ENCODE peak calls at places on chromosome 15, in nine cellular contexts. One of them, this sample, is unnamed.
A peak's percentile ranks its signal among the peaks of the same experiment; 100 is the strongest.

GRCh38 chr15:80752204-80752603 is 27.0 kb upstream of the CEMIP start:
- DNase-seq in breast epithelium: no peak
- DNase-seq in HCT116: no peak
- DNase-seq in H1: no peak
- DNase-seq in upper lobe of left lung: no peak
- DNase-seq in GM23338: no peak
- DNase-seq in sigmoid colon: no peak
- DNase-seq in vagina: no peak
- DNase-seq in K562: no peak
- DNase-seq in this sample: no peak

GRCh38 chr15:70125605-70126004 is 27.9 kb upstream of the TLE3 start:
- DNase-seq in upper lobe of left lung: no peak
- DNase-seq in H1: no peak
- DNase-seq in K562: no peak
- DNase-seq in GM23338: no peak
- DNase-seq in sigmoid colon: no peak
- DNase-seq in vagina: no peak
- DNase-seq in breast epithelium: no peak
- DNase-seq in HCT116: no peak
- DNase-seq in this sample: no peak

GRCh38 chr15:92091155-92091734 is 237.7 kb downstream of the SLCO3A1 start:
- DNase-seq in H1: peak; percentile 94
- DNase-seq in GM23338: peak; percentile 94
- DNase-seq in upper lobe of left lung: peak; percentile 43
- DNase-seq in breast epithelium: no peak
- DNase-seq in HCT116: peak; percentile 15
- DNase-seq in vagina: no peak
- DNase-seq in K562: peak; percentile 60
- DNase-seq in sigmoid colon: no peak
- DNase-seq in this sample: peak; percentile 57

GRCh38 chr15:86316699-86317378 is 237.2 kb downstream of the AGBL1 start:
- DNase-seq in breast epithelium: no peak
- DNase-seq in HCT116: no peak
- DNase-seq in upper lobe of left lung: no peak
- DNase-seq in vagina: no peak
- DNase-seq in K562: no peak
- DNase-seq in H1: no peak
- DNase-seq in sigmoid colon: no peak
- DNase-seq in GM23338: peak; percentile 18
- DNase-seq in this sample: no peak

GRCh38 chr15:40787344-40787841 is 17.6 kb downstream of the C15orf62 start:
- DNase-seq in GM23338: peak; percentile 94
- DNase-seq in breast epithelium: peak; percentile 93
- DNase-seq in upper lobe of left lung: peak; percentile 76
- DNase-seq in H1: no peak
- DNase-seq in sigmoid colon: peak; percentile 61
- DNase-seq in K562: no peak
- DNase-seq in HCT116: peak; percentile 96
- DNase-seq in vagina: no peak
- DNase-seq in this sample: peak; percentile 85

GRCh38 chr15:90557651-90558084 is 27.9 kb downstream of the CRTC3 start:
- DNase-seq in breast epithelium: peak; percentile 51
- DNase-seq in H1: no peak
- DNase-seq in K562: no peak
- DNase-seq in GM23338: no peak
- DNase-seq in vagina: no peak
- DNase-seq in sigmoid colon: peak; percentile 95
- DNase-seq in upper lobe of left lung: peak; percentile 71
- DNase-seq in HCT116: no peak
- DNase-seq in this sample: peak; percentile 49

GRCh38 chr15:94670436-94671034 is 439.2 kb downstream of the MCTP2 start:
- DNase-seq in K562: peak; percentile 43
- DNase-seq in sigmoid colon: no peak
- DNase-seq in HCT116: peak; percentile 15
- DNase-seq in breast epithelium: no peak
- DNase-seq in GM23338: peak; percentile 57
- DNase-seq in vagina: no peak
- DNase-seq in H1: no peak
- DNase-seq in upper lobe of left lung: no peak
- DNase-seq in this sample: no peak

GRCh38 chr15:31037731-31038477 is 46.5 kb upstream of the MTMR10 start:
- DNase-seq in H1: no peak
- DNase-seq in breast epithelium: no peak
- DNase-seq in sigmoid colon: no peak
- DNase-seq in GM23338: no peak
- DNase-seq in vagina: no peak
- DNase-seq in HCT116: no peak
- DNase-seq in K562: no peak
- DNase-seq in upper lobe of left lung: no peak
- DNase-seq in this sample: no peak

DNA sequence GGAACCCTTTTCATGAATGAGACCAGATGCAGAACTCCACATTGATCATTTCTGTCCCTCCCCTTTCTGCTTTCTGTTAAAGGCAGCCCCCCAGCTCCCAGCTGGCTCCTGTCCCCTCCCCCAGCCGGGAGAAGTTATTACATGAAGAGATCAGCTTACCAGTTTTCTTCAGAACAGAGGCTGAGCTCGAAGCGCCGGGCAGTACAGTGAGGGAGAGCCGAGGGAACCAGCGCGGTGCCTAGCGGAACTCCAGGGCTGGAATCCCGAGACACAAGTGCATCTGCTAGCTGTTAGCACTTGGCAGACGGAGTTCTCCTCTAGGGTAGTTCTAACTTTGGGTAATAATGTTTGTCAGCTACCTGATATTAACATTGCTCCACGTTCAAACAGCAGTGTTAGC is 263.3 kb upstream of the NR2E3 start:
- DNase-seq in breast epithelium: no peak
- DNase-seq in H1: no peak
- DNase-seq in vagina: no peak
- DNase-seq in sigmoid colon: no peak
- DNase-seq in K562: no peak
- DNase-seq in GM23338: peak; percentile 32
- DNase-seq in HCT116: no peak
- DNase-seq in upper lobe of left lung: no peak
- DNase-seq in this sample: no peak
- TF ChIP-seq POLR2AphosphoS5 in breast epithelium: no peak
- TF ChIP-seq POLR2AphosphoS5 in H1: no peak
- TF ChIP-seq POLR2AphosphoS5 in vagina: no peak
- TF ChIP-seq POLR2AphosphoS5 in sigmoid colon: no peak
- TF ChIP-seq POLR2AphosphoS5 in K562: no peak
- TF ChIP-seq POLR2AphosphoS5 in GM23338: no peak
- TF ChIP-seq POLR2AphosphoS5 in HCT116: no peak
- TF ChIP-seq POLR2AphosphoS5 in upper lobe of left lung: no peak
- TF ChIP-seq POLR2AphosphoS5 in this sample: no peak

GRCh38 chr15:88803920-88804247 is 648 bp downstream of the ACAN start:
- DNase-seq in K562: no peak
- DNase-seq in breast epithelium: no peak
- DNase-seq in HCT116: no peak
- DNase-seq in sigmoid colon: no peak
- DNase-seq in H1: no peak
- DNase-seq in upper lobe of left lung: no peak
- DNase-seq in GM23338: peak; percentile 70
- DNase-seq in vagina: no peak
- DNase-seq in this sample: no peak

GRCh38 chr15:88802991-88803240 is 320 bp upstream of the ACAN start:
- DNase-seq in sigmoid colon: no peak
- DNase-seq in breast epithelium: no peak
- DNase-seq in GM23338: no peak
- DNase-seq in vagina: no peak
- DNase-seq in K562: no peak
- DNase-seq in upper lobe of left lung: no peak
- DNase-seq in HCT116: no peak
- DNase-seq in H1: peak; percentile 70
- DNase-seq in this sample: no peak

GRCh38 chr15:88803241-88803919 is at the start of gene ACAN:
- DNase-seq in GM23338: peak; percentile 77
- DNase-seq in sigmoid colon: no peak
- DNase-seq in K562: no peak
- DNase-seq in HCT116: no peak
- DNase-seq in vagina: no peak
- DNase-seq in breast epithelium: no peak
- DNase-seq in upper lobe of left lung: no peak
- DNase-seq in H1: peak; percentile 80
- DNase-seq in this sample: no peak

GRCh38 chr15:88804257-88804656 is 1.0 kb downstream of the ACAN start:
- DNase-seq in H1: no peak
- DNase-seq in K562: no peak
- DNase-seq in HCT116: no peak
- DNase-seq in GM23338: no peak
- DNase-seq in upper lobe of left lung: no peak
- DNase-seq in sigmoid colon: no peak
- DNase-seq in breast epithelium: no peak
- DNase-seq in vagina: no peak
- DNase-seq in this sample: no peak

DNA sequence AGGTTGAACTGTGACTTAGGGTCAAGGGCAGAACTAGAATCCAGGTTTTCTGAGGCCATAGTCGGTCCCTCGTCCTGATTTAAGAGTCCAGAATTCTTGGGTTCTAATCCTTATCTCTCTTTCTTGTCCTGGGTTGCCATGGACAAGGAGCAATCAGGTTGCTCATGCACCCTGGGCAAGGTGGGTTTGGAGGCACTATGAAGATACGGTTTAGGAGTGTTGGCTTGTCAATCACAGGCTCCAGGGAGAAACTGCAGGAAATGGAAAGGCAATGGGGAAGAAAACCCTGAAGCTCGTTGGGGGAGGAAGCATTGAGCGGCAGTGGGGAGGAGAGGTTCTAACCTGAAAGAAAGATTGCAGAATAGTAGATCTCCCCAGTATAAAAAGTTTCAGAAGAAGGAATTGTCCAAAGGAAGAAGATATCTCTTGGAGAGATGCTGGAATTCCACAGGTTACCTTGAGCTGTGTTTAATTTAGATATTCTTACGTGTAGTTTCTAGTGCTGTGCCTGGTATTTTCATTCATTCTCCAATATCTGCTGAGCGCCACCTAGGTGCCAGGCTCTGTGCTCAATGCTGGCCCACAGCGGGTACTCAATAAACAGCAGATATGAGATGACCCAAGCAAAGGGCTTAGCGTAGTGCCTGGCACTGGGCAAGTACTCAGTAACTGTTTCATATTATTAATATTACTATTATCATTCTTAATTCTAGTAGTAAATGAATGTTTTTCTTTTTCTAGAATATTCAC is 2.0 kb downstream of the ACAN start:
- DNase-seq in vagina: no peak
- DNase-seq in upper lobe of left lung: no peak
- DNase-seq in breast epithelium: no peak
- DNase-seq in HCT116: no peak
- DNase-seq in sigmoid colon: no peak
- DNase-seq in K562: no peak
- DNase-seq in H1: no peak
- DNase-seq in GM23338: no peak
- DNase-seq in this sample: no peak
- TF ChIP-seq POLR2AphosphoS5 in vagina: no peak
- TF ChIP-seq POLR2AphosphoS5 in upper lobe of left lung: no peak
- TF ChIP-seq POLR2AphosphoS5 in breast epithelium: no peak
- TF ChIP-seq POLR2AphosphoS5 in HCT116: no peak
- TF ChIP-seq POLR2AphosphoS5 in sigmoid colon: no peak
- TF ChIP-seq POLR2AphosphoS5 in K562: no peak
- TF ChIP-seq POLR2AphosphoS5 in H1: no peak
- TF ChIP-seq POLR2AphosphoS5 in GM23338: no peak
- TF ChIP-seq POLR2AphosphoS5 in this sample: no peak

GRCh38 chr15:68819451-68820204 is 1.1 kb downstream of the ANP32A start:
- DNase-seq in vagina: no peak
- DNase-seq in K562: no peak
- DNase-seq in breast epithelium: peak; percentile 48
- DNase-seq in GM23338: peak; percentile 75
- DNase-seq in H1: no peak
- DNase-seq in sigmoid colon: peak; percentile 76
- DNase-seq in upper lobe of left lung: peak; percentile 31
- DNase-seq in HCT116: no peak
- DNase-seq in this sample: peak; percentile 44

GRCh38 chr15:68818671-68819450 is 1.8 kb downstream of the ANP32A start:
- DNase-seq in breast epithelium: peak; percentile 55
- DNase-seq in HCT116: no peak
- DNase-seq in upper lobe of left lung: peak; percentile 70
- DNase-seq in vagina: no peak
- DNase-seq in GM23338: peak; percentile 68
- DNase-seq in sigmoid colon: peak; percentile 80
- DNase-seq in K562: peak; percentile 61
- DNase-seq in H1: peak; percentile 70
- DNase-seq in this sample: peak; percentile 48

GRCh38 chr15:68820589-68821189 is at the start of gene ANP32A:
- DNase-seq in GM23338: peak; percentile 96
- DNase-seq in upper lobe of left lung: peak; percentile 93
- DNase-seq in vagina: peak; percentile 97
- DNase-seq in breast epithelium: peak; percentile 96
- DNase-seq in K562: peak; percentile 99
- DNase-seq in H1: peak; percentile 99
- DNase-seq in HCT116: peak; percentile 84
- DNase-seq in sigmoid colon: peak; percentile 98
- DNase-seq in this sample: peak; percentile 98

GRCh38 chr15:68821190-68821897 is 649 bp upstream of the ANP32A start:
- DNase-seq in upper lobe of left lung: peak; percentile 35
- DNase-seq in vagina: no peak
- DNase-seq in K562: peak; percentile 84
- DNase-seq in sigmoid colon: peak; percentile 61
- DNase-seq in GM23338: no peak
- DNase-seq in breast epithelium: no peak
- DNase-seq in HCT116: no peak
- DNase-seq in H1: no peak
- DNase-seq in this sample: no peak

DNA sequence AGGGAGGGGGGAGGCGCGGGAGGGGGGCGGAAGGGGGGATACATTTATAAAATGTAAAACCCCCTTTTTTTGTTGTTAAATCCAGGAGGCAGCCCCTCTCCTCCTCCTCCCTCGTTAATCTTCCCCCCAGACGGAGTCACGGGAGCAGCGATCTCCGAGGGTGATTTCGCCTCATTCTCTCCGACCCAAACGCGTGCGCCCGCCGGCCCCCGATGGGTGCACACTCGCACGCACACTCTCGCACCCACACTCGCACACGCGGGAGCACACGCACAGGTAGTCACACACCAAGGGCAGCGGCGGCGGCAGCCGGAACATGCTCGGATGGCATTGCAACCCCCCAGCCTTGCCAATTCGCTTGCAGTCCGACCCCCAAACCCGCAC is 498 bp downstream of the ANP32A start:
- DNase-seq in upper lobe of left lung: peak; percentile 64
- DNase-seq in breast epithelium: no peak
- DNase-seq in sigmoid colon: peak; percentile 79
- DNase-seq in H1: no peak
- DNase-seq in GM23338: no peak
- DNase-seq in HCT116: no peak
- DNase-seq in K562: no peak
- DNase-seq in vagina: no peak
- DNase-seq in this sample: peak; percentile 52
- TF ChIP-seq POLR2AphosphoS5 in upper lobe of left lung: no peak
- TF ChIP-seq POLR2AphosphoS5 in breast epithelium: no peak
- TF ChIP-seq POLR2AphosphoS5 in sigmoid colon: no peak
- TF ChIP-seq POLR2AphosphoS5 in H1: no peak
- TF ChIP-seq POLR2AphosphoS5 in GM23338: no peak
- TF ChIP-seq POLR2AphosphoS5 in HCT116: no peak
- TF ChIP-seq POLR2AphosphoS5 in K562: no peak
- TF ChIP-seq POLR2AphosphoS5 in vagina: no peak
- TF ChIP-seq POLR2AphosphoS5 in this sample: no peak

GRCh38 chr15:64951777-64952418 is 37.8 kb downstream of the SPG21 start:
- DNase-seq in HCT116: no peak
- DNase-seq in K562: no peak
- DNase-seq in vagina: no peak
- DNase-seq in GM23338: no peak
- DNase-seq in sigmoid colon: no peak
- DNase-seq in upper lobe of left lung: no peak
- DNase-seq in H1: no peak
- DNase-seq in breast epithelium: no peak
- DNase-seq in this sample: no peak

GRCh38 chr15:64947211-64947610 is 35.5 kb downstream of the ANKDD1A start:
- DNase-seq in K562: no peak
- DNase-seq in vagina: no peak
- DNase-seq in H1: peak; percentile 48
- DNase-seq in upper lobe of left lung: no peak
- DNase-seq in breast epithelium: no peak
- DNase-seq in sigmoid colon: no peak
- DNase-seq in GM23338: no peak
- DNase-seq in HCT116: no peak
- DNase-seq in this sample: no peak

GRCh38 chr15:64949383-64950141 is 37.9 kb downstream of the ANKDD1A start:
- DNase-seq in vagina: no peak
- DNase-seq in H1: peak; percentile 51
- DNase-seq in sigmoid colon: no peak
- DNase-seq in breast epithelium: no peak
- DNase-seq in GM23338: no peak
- DNase-seq in K562: no peak
- DNase-seq in HCT116: no peak
- DNase-seq in upper lobe of left lung: no peak
- DNase-seq in this sample: no peak

GRCh38 chr15:64950888-64951287 is 38.8 kb downstream of the SPG21 start:
- DNase-seq in breast epithelium: no peak
- DNase-seq in upper lobe of left lung: no peak
- DNase-seq in HCT116: no peak
- DNase-seq in vagina: no peak
- DNase-seq in K562: no peak
- DNase-seq in sigmoid colon: no peak
- DNase-seq in GM23338: no peak
- DNase-seq in H1: peak; percentile 40
- DNase-seq in this sample: no peak

DNA sequence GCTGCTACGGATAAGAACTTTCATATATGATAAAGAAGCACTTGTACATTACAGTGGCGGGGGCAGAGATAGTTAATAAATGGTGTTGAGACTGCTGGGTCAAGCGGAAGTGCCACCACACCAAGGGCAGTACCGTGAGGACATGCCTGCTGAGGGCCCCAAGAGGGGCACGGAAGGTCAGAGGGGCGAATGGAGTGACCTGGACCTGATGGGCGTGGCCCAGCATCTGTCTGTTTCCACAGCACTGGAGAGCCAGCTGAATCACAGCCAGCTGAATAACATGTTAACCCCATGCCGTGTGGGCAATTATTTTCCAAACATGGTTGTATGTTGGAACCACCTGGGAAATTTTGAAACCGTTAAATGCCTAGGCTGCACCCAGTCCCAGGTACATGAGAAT is 37.2 kb downstream of the ANKDD1A start:
- DNase-seq in GM23338: no peak
- DNase-seq in sigmoid colon: no peak
- DNase-seq in K562: no peak
- DNase-seq in H1: peak; percentile 41
- DNase-seq in breast epithelium: no peak
- DNase-seq in upper lobe of left lung: no peak
- DNase-seq in HCT116: no peak
- DNase-seq in vagina: no peak
- DNase-seq in this sample: no peak
- TF ChIP-seq POLR2AphosphoS5 in GM23338: no peak
- TF ChIP-seq POLR2AphosphoS5 in sigmoid colon: no peak
- TF ChIP-seq POLR2AphosphoS5 in K562: no peak
- TF ChIP-seq POLR2AphosphoS5 in H1: no peak
- TF ChIP-seq POLR2AphosphoS5 in breast epithelium: no peak
- TF ChIP-seq POLR2AphosphoS5 in upper lobe of left lung: no peak
- TF ChIP-seq POLR2AphosphoS5 in HCT116: no peak
- TF ChIP-seq POLR2AphosphoS5 in vagina: no peak
- TF ChIP-seq POLR2AphosphoS5 in this sample: no peak